ENCODE peak calls at places on chromosome 20, in seven cellular contexts. W is psoas muscle, J is IMR-90, R is uterus, G is lung, P is A549, I is cardiac muscle cell. D is an unnamed sample.

GRCh38 chr20:10647471-10647870 is 26.3 kb downstream of the JAG1 start:
- DNase-seq in W (no peak), J (no peak), R (no peak), G (no peak), P (no peak), I (no peak), D (no peak)

GRCh38 chr20:51508158-51508557 is 34.4 kb downstream of the NFATC2 start:
- DNase-seq in W (no peak), J (no peak), R (no peak), G (no peak), P (no peak), I (no peak), D (no peak)

GRCh38 chr20:41540459-41540858 is 77.7 kb downstream of the CHD6 start:
- DNase-seq in W (no peak), J (no peak), R (no peak), G (no peak), P (no peak), I (no peak), D (no peak)

GRCh38 chr20:63082939-63083735 is 76.4 kb upstream of the BHLHE23 start:
- DNase-seq in W (peak; percentile 6), J (no peak), R (no peak), G (no peak), P (no peak), I (no peak), D (no peak)

GRCh38 chr20:56730003-56730402 is 100.9 kb downstream of the TFAP2C start:
- DNase-seq in W (no peak), J (no peak), R (no peak), G (no peak), P (no peak), I (no peak), D (no peak)

GRCh38 chr20:51446656-51447055 is 95.9 kb downstream of the NFATC2 start:
- DNase-seq in W (peak; percentile 47), J (peak; percentile 86), R (peak; percentile 54), G (peak; percentile 38), P (peak; percentile 86), I (peak; percentile 60), D (peak; percentile 66)

GRCh38 chr20:63074182-63074581 is 67.4 kb upstream of the BHLHE23 start:
- DNase-seq in W (no peak), J (no peak), R (no peak), G (no peak), P (no peak), I (no peak), D (no peak)

GRCh38 chr20:51258582-51259175 is 235.8 kb upstream of the KCNG1 start:
- DNase-seq in W (no peak), J (peak; percentile 17), R (no peak), G (no peak), P (peak; percentile 50), I (peak; percentile 18), D (peak; percentile 67)

GRCh38 chr20:37330316-37330715 is 15.6 kb upstream of the SRC start:
- DNase-seq in W (no peak), J (no peak), R (no peak), G (no peak), P (no peak), I (no peak), D (no peak)

GRCh38 chr20:23096986-23097520 is 10.9 kb upstream of the CD93 start:
- DNase-seq in W (no peak), J (no peak), R (no peak), G (no peak), P (no peak), I (no peak), D (no peak)

DNA sequence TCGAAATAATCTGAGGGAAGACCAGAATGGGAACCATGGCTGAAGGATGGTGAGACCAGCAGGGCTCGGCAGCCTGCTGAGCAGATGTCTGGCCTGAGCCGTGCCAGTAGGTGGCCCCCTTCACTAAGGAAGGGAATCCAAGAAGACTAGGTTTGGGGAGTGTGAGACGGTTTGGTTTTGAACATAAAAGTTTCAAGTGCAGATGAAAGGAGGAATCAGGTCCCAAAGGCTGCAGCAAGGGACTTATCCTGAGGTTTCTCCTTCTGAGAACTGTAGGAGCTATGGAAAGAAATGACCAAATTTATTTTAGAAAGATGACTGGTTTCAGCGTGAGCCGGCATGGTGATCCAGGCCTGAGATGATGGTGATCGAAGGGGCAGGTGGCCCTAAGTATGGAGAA is 4.6 kb upstream of the OSER1 start:
- DNase-seq in W (peak; percentile 58), J (peak; percentile 62), R (peak; percentile 70), G (peak; percentile 56), P (peak; percentile 77), I (peak; percentile 80), D (peak; percentile 89)
- TF ChIP-seq CTCF in W (peak; percentile 74), J (peak; percentile 91), R (peak; percentile 80), G (peak; percentile 56), P (peak; percentile 92), I (peak; percentile 93), D (peak; percentile 91)

GRCh38 chr20:30286157-30286556 is 971.3 kb upstream of the DEFB115 start:
- DNase-seq in W (no peak), J (no peak), R (no peak), G (no peak), P (no peak), I (peak; percentile 17), D (no peak)
- TF ChIP-seq CTCF in W (no peak), J (no peak), R (no peak), G (no peak), P (no peak), I (peak; percentile 28), D (no peak)

GRCh38 chr20:43241057-43241702 is 51.5 kb upstream of the PTPRT start:
- DNase-seq in W (no peak), J (no peak), R (no peak), G (no peak), P (no peak), I (no peak), D (no peak)

GRCh38 chr20:43247361-43247760 is 57.7 kb upstream of the PTPRT start:
- DNase-seq in W (no peak), J (no peak), R (no peak), G (no peak), P (no peak), I (no peak), D (no peak)

GRCh38 chr20:43244647-43245046 is 54.9 kb upstream of the PTPRT start:
- DNase-seq in W (no peak), J (no peak), R (no peak), G (no peak), P (no peak), I (no peak), D (no peak)

GRCh38 chr20:43248341-43248740 is 58.6 kb upstream of the PTPRT start:
- DNase-seq in W (no peak), J (no peak), R (no peak), G (no peak), P (no peak), I (no peak), D (no peak)

DNA sequence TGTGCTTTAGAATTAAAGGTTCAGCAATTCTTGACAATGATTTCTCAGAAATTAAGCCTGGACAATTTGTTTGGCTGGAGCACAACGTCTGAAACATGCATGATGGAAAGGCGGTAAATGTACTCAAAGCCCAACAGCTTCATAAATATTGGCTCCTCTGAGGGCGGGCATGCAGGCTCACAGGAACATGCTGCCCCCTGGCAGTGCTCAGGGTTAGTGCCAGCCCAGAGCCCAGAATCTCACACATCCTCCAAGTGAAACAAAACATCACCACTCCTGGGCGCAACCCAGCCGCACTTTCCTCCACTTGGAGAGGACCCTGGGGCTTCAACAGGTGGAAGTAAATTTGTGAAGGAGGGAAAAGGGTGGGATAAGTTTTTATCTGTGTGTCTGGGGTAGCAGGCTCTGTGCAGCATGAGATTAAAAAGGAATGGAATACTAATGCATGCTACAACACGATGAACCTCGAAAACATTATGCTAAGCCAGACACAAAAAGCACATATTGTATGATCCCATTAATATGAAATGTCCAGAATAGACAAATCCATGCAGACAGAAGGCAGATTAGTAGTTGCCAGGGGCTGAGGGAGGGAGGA is 54.1 kb upstream of the PTPRT start:
- DNase-seq in W (no peak), J (no peak), R (no peak), G (no peak), P (peak; percentile 29), I (peak; percentile 3), D (peak; percentile 43)
- TF ChIP-seq CTCF in W (no peak), J (no peak), R (no peak), G (peak; percentile 10), P (peak; percentile 14), I (peak; percentile 34), D (peak; percentile 31)

DNA sequence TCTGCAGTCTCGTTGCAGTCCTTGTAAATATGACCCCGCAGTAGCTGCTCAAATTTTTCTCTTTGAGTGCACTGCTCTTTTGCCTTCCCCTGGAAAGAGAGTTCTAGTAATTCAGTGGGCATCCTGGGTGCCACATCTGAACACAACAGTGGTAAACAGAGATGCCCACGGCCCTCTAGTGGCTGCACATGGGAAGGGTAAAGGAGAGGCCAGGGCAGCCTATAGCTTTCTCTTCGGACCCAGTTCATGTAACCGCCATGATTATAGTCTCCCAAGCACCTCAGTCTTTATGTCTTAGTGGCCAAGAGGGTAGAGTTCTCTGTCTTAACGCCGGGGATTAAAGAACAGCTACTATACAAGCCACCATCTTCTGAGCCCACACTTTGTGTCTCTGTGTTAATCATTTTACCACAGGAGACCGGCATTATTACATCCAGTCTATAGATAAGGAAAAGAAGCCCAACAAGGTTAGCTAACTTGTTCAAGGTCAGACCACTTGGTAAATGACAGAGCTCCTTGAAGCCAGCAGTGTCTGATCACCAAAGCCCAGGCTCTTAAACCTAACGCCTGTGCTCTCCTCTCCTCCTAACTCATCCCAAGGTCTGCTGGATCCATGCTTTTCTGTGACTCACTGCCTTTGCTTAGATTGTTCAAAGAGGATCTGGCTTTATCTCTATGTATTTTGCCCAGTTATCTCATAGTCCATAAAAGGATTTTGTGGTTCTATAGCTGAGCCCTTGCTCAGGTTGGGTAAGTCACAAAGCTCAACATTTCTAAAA is 81.8 kb downstream of the ISM1 start:
- DNase-seq in W (no peak), J (no peak), R (no peak), G (no peak), P (peak; percentile 44), I (peak; percentile 27), D (peak; percentile 46)
- TF ChIP-seq CTCF in W (peak; percentile 57), J (peak; percentile 35), R (no peak), G (peak; percentile 24), P (peak; percentile 53), I (peak; percentile 68), D (no peak)

GRCh38 chr20:25030007-25030648 is 27.8 kb downstream of the ACSS1 start:
- DNase-seq in W (no peak), J (no peak), R (no peak), G (no peak), P (no peak), I (no peak), D (no peak)
- TF ChIP-seq CTCF in W (no peak), J (no peak), R (no peak), G (no peak), P (no peak), I (no peak), D (no peak)

GRCh38 chr20:25082498-25082873 is 545 bp upstream of the VSX1 start:
- DNase-seq in W (no peak), J (no peak), R (no peak), G (no peak), P (peak; percentile 47), I (no peak), D (no peak)
- TF ChIP-seq CTCF in W (no peak), J (no peak), R (no peak), G (no peak), P (no peak), I (peak; percentile 15), D (no peak)

GRCh38 chr20:49914310-49915117 is 815 bp downstream of the SPATA2 start:
- DNase-seq in W (no peak), J (no peak), R (no peak), G (no peak), P (no peak), I (no peak), D (no peak)
- TF ChIP-seq CTCF in W (no peak), J (no peak), R (no peak), G (no peak), P (no peak), I (no peak), D (no peak)